ENCODE peak calls at places on chromosomes 5 and 9, in five cellular contexts. V, K, N, P and Z are unnamed samples.

GRCh38 chr5:120447706-120448239 is 16.3 kb upstream of the PRR16 start:
- DNase-seq in P (no peak), V (no peak), N (no peak), K (peak; percentile 47), Z (no peak)

GRCh38 chr5:10610058-10610457 is 46.2 kb downstream of the ANKRD33B start:
- DNase-seq in P (no peak), K (no peak), V (no peak), N (no peak), Z (no peak)

GRCh38 chr9:86253577-86253976 is 5.9 kb downstream of the C9orf153 start:
- DNase-seq in N (no peak), K (no peak), V (no peak), P (no peak), Z (no peak)

GRCh38 chr9:77099388-77099787 is 77.9 kb upstream of the VPS13A start:
- DNase-seq in P (no peak), K (no peak), N (no peak), V (no peak), Z (no peak)

GRCh38 chr5:14419686-14420085 is 161.9 kb upstream of the OTULINL start:
- DNase-seq in V (no peak), K (no peak), P (no peak), N (no peak), Z (no peak)

GRCh38 chr9:2620876-2621677 is 510 bp upstream of the VLDLR start:
- DNase-seq in V (peak; percentile 93), N (peak; percentile 83), P (no peak), K (peak; percentile 78), Z (peak; percentile 10)

GRCh38 chr9:35935755-35936509 is 22.0 kb downstream of the OR2S2 start:
- DNase-seq in V (no peak), K (peak; percentile 93), P (no peak), N (no peak), Z (no peak)

GRCh38 chr5:50958852-50959457 is 292.5 kb downstream of the PARP8 start:
- DNase-seq in V (no peak), P (peak; percentile 62), K (peak; percentile 19), N (no peak), Z (no peak)

GRCh38 chr9:93155716-93156474 is 21.8 kb upstream of the NINJ1 start:
- DNase-seq in K (no peak), N (peak; percentile 60), P (no peak), V (peak; percentile 32), Z (no peak)

GRCh38 chr5:60295423-60295822 is 401.9 kb upstream of the PDE4D start:
- DNase-seq in P (peak; percentile 29), K (peak; percentile 25), N (no peak), V (no peak), Z (no peak)

GRCh38 chr9:31821583-31821982 is 562.9 kb upstream of the ACO1 start:
- DNase-seq in P (no peak), V (peak; percentile 30), K (no peak), N (no peak), Z (no peak)

GRCh38 chr9:109518621-109519335 is 20.7 kb upstream of the PTPN3 start:
- DNase-seq in K (no peak), N (no peak), V (no peak), P (no peak), Z (no peak)

GRCh38 chr5:150411245-150411979 is 1.3 kb downstream of the CD74 start:
- DNase-seq in V (no peak), P (peak; percentile 91), K (no peak), N (peak; percentile 76), Z (peak; percentile 35)

GRCh38 chr5:56481998-56482698 is 249.0 kb upstream of the ANKRD55 start:
- DNase-seq in K (no peak), V (no peak), N (no peak), P (peak; percentile 43), Z (no peak)

GRCh38 chr9:98532147-98532546 is 176.6 kb downstream of the GABBR2 start:
- DNase-seq in K (no peak), P (no peak), V (no peak), N (no peak), Z (no peak)

GRCh38 chr5:10479226-10479721 is 37.6 kb downstream of the ROPN1L start:
- DNase-seq in P (no peak), V (peak; percentile 18), N (no peak), K (peak; percentile 88), Z (no peak)

GRCh38 chr9:96486351-96487029 is 36.5 kb downstream of the HABP4 start:
- DNase-seq in P (no peak), K (peak; percentile 89), N (peak; percentile 46), V (peak; percentile 91), Z (no peak)

GRCh38 chr9:34653131-34653530 is 1.1 kb downstream of the IL11RA start:
- DNase-seq in V (peak; percentile 45), K (peak; percentile 49), P (no peak), N (no peak), Z (no peak)

GRCh38 chr5:88675758-88676636 is 207.0 kb downstream of the MEF2C start:
- DNase-seq in N (peak; percentile 82), P (peak; percentile 95), K (peak; percentile 99), V (peak; percentile 59), Z (no peak)

GRCh38 chr9:70100362-70100761 is 56.7 kb downstream of the MAMDC2 start:
- DNase-seq in N (no peak), V (no peak), K (peak; percentile 62), P (no peak), Z (no peak)

GRCh38 chr5:139651502-139651862 is 3.3 kb downstream of the CXXC5 start:
- DNase-seq in K (no peak), N (no peak), P (no peak), V (no peak), Z (no peak)

GRCh38 chr9:97749928-97750327 is 52.8 kb upstream of the XPA start:
- DNase-seq in P (no peak), V (no peak), K (no peak), N (no peak), Z (no peak)

GRCh38 chr5:116130471-116130870 is 45.6 kb downstream of the COMMD10 start:
- DNase-seq in P (no peak), N (no peak), K (peak; percentile 83), V (no peak), Z (no peak)

GRCh38 chr5:179919487-179920060 is 11.9 kb upstream of the TBC1D9B start:
- DNase-seq in P (no peak), V (no peak), N (no peak), K (no peak), Z (no peak)

GRCh38 chr5:1108865-1109174 is 3.0 kb downstream of the SLC12A7 start:
- DNase-seq in N (no peak), K (no peak), V (no peak), P (no peak), Z (no peak)

GRCh38 chr5:1110930-1111726 is 735 bp downstream of the SLC12A7 start:
- DNase-seq in N (no peak), K (no peak), V (peak; percentile 85), P (no peak), Z (no peak)

GRCh38 chr5:1109542-1110259 is 2.2 kb downstream of the SLC12A7 start:
- DNase-seq in N (no peak), K (no peak), P (no peak), V (no peak), Z (no peak)

GRCh38 chr5:1111727-1112289 is at the start of gene SLC12A7:
- DNase-seq in P (no peak), V (peak; percentile 87), N (no peak), K (peak; percentile 11), Z (peak; percentile 47)

GRCh38 chr5:1110260-1110929 is 1.5 kb downstream of the SLC12A7 start:
- DNase-seq in N (peak; percentile 62), P (no peak), K (no peak), V (no peak), Z (no peak)
- H3K4me3 ChIP-seq in N (no peak overlapping the region), P (no peak overlapping the region), K (peak overlapping the region; percentile 55), V (peak overlapping the region; percentile 76), Z (peak overlapping the region; percentile 81)

GRCh38 chr5:109865636-109866035 is 175.9 kb downstream of the MAN2A1 start:
- DNase-seq in K (peak; percentile 100), N (peak; percentile 96), V (no peak), P (no peak), Z (no peak)
- H3K27ac ChIP-seq in K (peak overlapping the region; percentile 38), N (peak overlapping the region; percentile 80), V (no peak overlapping the region), P (no peak overlapping the region), Z (no peak overlapping the region)

DNA sequence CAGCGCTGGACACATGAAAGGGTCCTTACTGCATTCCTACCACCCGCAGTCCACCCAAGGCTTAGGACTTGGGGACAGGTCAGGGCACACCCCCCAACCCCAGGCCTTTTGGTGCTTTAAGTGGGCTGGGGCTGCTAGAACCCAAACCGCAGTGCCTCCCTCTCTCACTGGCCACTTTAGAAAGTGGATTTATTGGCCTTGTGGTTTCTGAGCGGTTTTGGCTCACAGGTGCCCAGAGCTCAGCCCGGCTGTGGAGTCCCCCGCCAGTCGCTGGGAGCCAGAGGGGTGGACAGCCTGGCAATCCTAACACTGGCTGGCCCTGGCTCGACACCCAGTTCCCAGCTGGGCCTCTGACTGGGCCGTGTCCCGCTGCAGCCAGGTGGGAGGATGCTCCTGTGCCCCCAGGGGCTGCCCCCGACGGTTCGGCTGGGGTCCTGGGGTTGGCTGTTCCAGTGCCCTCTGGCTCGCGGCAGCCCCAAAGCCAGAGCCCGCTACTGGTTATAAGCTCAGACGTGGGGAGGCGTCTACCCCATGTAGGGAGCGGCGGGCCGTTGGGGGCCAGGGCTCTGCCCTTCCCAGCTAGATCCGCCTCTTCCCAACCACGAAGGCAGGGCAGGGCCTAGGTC is 65.2 kb upstream of the RNU6ATAC start:
- DNase-seq in V (peak; percentile 54), P (no peak), K (no peak), N (no peak), Z (no peak)
- H3K4me1 ChIP-seq in V (peaks cover 3% of the 10 kb centered on the region), P (no peaks in the 10 kb centered on the region), K (peaks cover 2% of the 10 kb centered on the region), N (peaks cover 19% of the 10 kb centered on the region), Z (no peaks in the 10 kb centered on the region)

GRCh38 chr9:121742923-121743322 is 91.5 kb downstream of the DAB2IP start:
- DNase-seq in P (no peak), K (no peak), V (no peak), N (no peak), Z (no peak)

GRCh38 chr9:121745396-121745695 is 93.9 kb downstream of the DAB2IP start:
- DNase-seq in N (no peak), K (no peak), V (peak; percentile 33), P (no peak), Z (no peak)

GRCh38 chr9:121744687-121745395 is 93.4 kb downstream of the DAB2IP start:
- DNase-seq in K (peak; percentile 75), V (peak; percentile 51), N (peak; percentile 56), P (no peak), Z (no peak)

GRCh38 chr9:121743441-121744001 is 92.1 kb downstream of the DAB2IP start:
- DNase-seq in V (peak; percentile 94), N (peak; percentile 91), P (no peak), K (peak; percentile 84), Z (no peak)

GRCh38 chr9:121744002-121744686 is 92.7 kb downstream of the DAB2IP start:
- DNase-seq in V (peak; percentile 83), K (peak; percentile 53), N (peak; percentile 75), P (peak; percentile 89), Z (no peak)
- H3K4me3 ChIP-seq in V (peak overlapping the region; percentile 73), K (peak overlapping the region; percentile 70), N (peak overlapping the region; percentile 47), P (no peak overlapping the region), Z (no peak overlapping the region)